ENCODE peak calls at places on chromosome 21, in seven cellular contexts. P, H, X, Q, L, S and F are unnamed samples.

GRCh38 chr21:40680311-40680710 is 166.6 kb downstream of the DSCAM start:
- DNase-seq in P (no peak), H (no peak), X (no peak), Q (no peak), L (no peak), S (no peak), F (no peak)

GRCh38 chr21:44801468-44802395 is at the start of gene UBE2G2:
- DNase-seq in P (peak; percentile 76), H (peak; percentile 97), X (peak; percentile 78), Q (peak; percentile 92), L (peak; percentile 91), S (peak; percentile 76), F (peak; percentile 74)

GRCh38 chr21:34939673-34940321 is 109.3 kb downstream of the RUNX1 start:
- DNase-seq in P (no peak), H (peak; percentile 23), X (peak; percentile 69), Q (no peak), L (no peak), S (no peak), F (no peak)

GRCh38 chr21:37071561-37072238 is 1.2 kb downstream of the PIGP start:
- DNase-seq in P (peak; percentile 89), H (peak; percentile 79), X (peak; percentile 77), Q (no peak), L (peak; percentile 72), S (peak; percentile 81), F (peak; percentile 23)

GRCh38 chr21:33948096-33948950 is 32.7 kb upstream of the ATP5PO start:
- DNase-seq in P (peak; percentile 31), H (peak; percentile 72), X (peak; percentile 41), Q (no peak), L (peak; percentile 78), S (peak; percentile 55), F (peak; percentile 55)

GRCh38 chr21:45443595-45444181 is 38.7 kb downstream of the COL18A1 start:
- DNase-seq in P (no peak), H (no peak), X (no peak), Q (no peak), L (no peak), S (no peak), F (no peak)

GRCh38 chr21:44887126-44887806 is 13.8 kb upstream of the PTTG1IP start:
- DNase-seq in P (no peak), H (no peak), X (no peak), Q (no peak), L (no peak), S (no peak), F (no peak)

GRCh38 chr21:45323487-45324380 is 36.0 kb upstream of the POFUT2 start:
- DNase-seq in P (peak; percentile 75), H (no peak), X (peak; percentile 43), Q (no peak), L (no peak), S (no peak), F (no peak)

GRCh38 chr21:17045214-17045835 is 467.5 kb upstream of the CXADR start:
- DNase-seq in P (peak; percentile 62), H (peak; percentile 42), X (no peak), Q (no peak), L (no peak), S (peak; percentile 16), F (peak; percentile 3)

GRCh38 chr21:29418813-29419212 is 120.1 kb downstream of the BACH1 start:
- DNase-seq in P (no peak), H (no peak), X (no peak), Q (no peak), L (no peak), S (no peak), F (no peak)

GRCh38 chr21:40204956-40205355 is 337.7 kb downstream of the PCP4 start:
- DNase-seq in P (no peak), H (no peak), X (no peak), Q (no peak), L (no peak), S (no peak), F (no peak)

GRCh38 chr21:35282944-35283343 is 233.8 kb upstream of the RUNX1 start:
- DNase-seq in P (no peak), H (no peak), X (no peak), Q (no peak), L (no peak), S (no peak), F (no peak)

GRCh38 chr21:44800103-44800502 is 1.5 kb downstream of the UBE2G2 start:
- DNase-seq in P (peak; percentile 61), H (peak; percentile 53), X (peak; percentile 53), Q (no peak), L (no peak), S (no peak), F (peak; percentile 5)

GRCh38 chr21:44087426-44088400 is 19.5 kb upstream of the PWP2 start:
- DNase-seq in P (no peak), H (no peak), X (no peak), Q (peak; percentile 69), L (no peak), S (no peak), F (no peak)

GRCh38 chr21:42002421-42002958 is 7.7 kb downstream of the ZBTB21 start:
- DNase-seq in P (peak; percentile 72), H (peak; percentile 81), X (peak; percentile 97), Q (no peak), L (peak; percentile 93), S (peak; percentile 90), F (peak; percentile 77)

GRCh38 chr21:31235671-31236450 is 108.2 kb downstream of the TIAM1 start:
- DNase-seq in P (no peak), H (peak; percentile 20), X (peak; percentile 15), Q (no peak), L (peak; percentile 77), S (no peak), F (peak; percentile 60)

GRCh38 chr21:43812139-43812821 is 22.9 kb downstream of the RRP1 start:
- DNase-seq in P (no peak), H (no peak), X (no peak), Q (no peak), L (peak; percentile 49), S (no peak), F (no peak)

GRCh38 chr21:19245188-19245580 is 841.6 kb upstream of the TMPRSS15 start:
- DNase-seq in P (no peak), H (no peak), X (no peak), Q (no peak), L (no peak), S (no peak), F (no peak)

GRCh38 chr21:42721341-42721824 is 68.0 kb downstream of the PDE9A start:
- DNase-seq in P (peak; percentile 21), H (peak; percentile 46), X (no peak), Q (no peak), L (no peak), S (peak; percentile 47), F (no peak)

GRCh38 chr21:43659136-43660000 is at the start of the genes HSF2BP and RRP1B:
- DNase-seq in P (peak; percentile 84), H (peak; percentile 98), X (peak; percentile 83), Q (peak; percentile 86), L (peak; percentile 94), S (peak; percentile 85), F (peak; percentile 74)

GRCh38 chr21:42855143-42855936 is 24.0 kb downstream of the WDR4 start:
- DNase-seq in P (no peak), H (no peak), X (no peak), Q (no peak), L (no peak), S (no peak), F (no peak)

GRCh38 chr21:34129971-34130597 is 56.7 kb downstream of the MRPS6 start:
- DNase-seq in P (peak; percentile 21), H (no peak), X (peak; percentile 70), Q (no peak), L (no peak), S (no peak), F (no peak)

GRCh38 chr21:16755061-16755460 is 757.8 kb upstream of the CXADR start:
- DNase-seq in P (no peak), H (no peak), X (no peak), Q (no peak), L (no peak), S (no peak), F (no peak)

GRCh38 chr21:37358392-37358791 is 8.2 kb upstream of the DYRK1A start:
- DNase-seq in P (no peak), H (no peak), X (peak; percentile 75), Q (no peak), L (peak; percentile 32), S (peak; percentile 28), F (peak; percentile 34)

GRCh38 chr21:39863111-39863510 is 4.1 kb upstream of the PCP4 start:
- DNase-seq in P (no peak), H (no peak), X (no peak), Q (no peak), L (peak; percentile 83), S (no peak), F (peak; percentile 70)

GRCh38 chr21:36696390-36696639 is 2.6 kb upstream of the SIM2 start:
- DNase-seq in P (no peak), H (no peak), X (no peak), Q (no peak), L (no peak), S (no peak), F (no peak)